ENCODE peak calls at places on chromosome 1, in eight cellular contexts. H, V, O, G, P, T, Z and N are unnamed samples.

GRCh38 chr1:94804442-94804837 is 15.7 kb upstream of the SLC44A3 start:
- DNase-seq in T (no peak), Z (no peak), P (no peak), G (no peak), H (no peak), O (no peak), V (no peak), N (no peak)

GRCh38 chr1:22567176-22567575 is 3.9 kb downstream of the EPHA8 start:
- DNase-seq in O (no peak), G (no peak), Z (no peak), T (no peak), P (no peak), H (no peak), V (no peak), N (no peak)

GRCh38 chr1:236235116-236235515 is 46.6 kb downstream of the ERO1B start:
- DNase-seq in Z (no peak), G (no peak), T (no peak), P (no peak), V (no peak), H (no peak), O (no peak), N (no peak)

GRCh38 chr1:180151508-180151907 is 3.2 kb upstream of the QSOX1 start:
- DNase-seq in G (no peak), O (no peak), T (no peak), V (no peak), H (no peak), Z (no peak), P (no peak), N (no peak)

GRCh38 chr1:48610628-48611542 is 138.9 kb upstream of the SPATA6 start:
- DNase-seq in G (no peak), P (no peak), Z (peak; percentile 64), T (peak; percentile 68), O (no peak), H (no peak), V (no peak), N (peak; percentile 76)

GRCh38 chr1:189274267-189274666 is 1203.4 kb downstream of the BRINP3 start:
- DNase-seq in P (no peak), O (no peak), G (no peak), T (no peak), H (no peak), V (no peak), Z (no peak), N (no peak)

GRCh38 chr1:219834247-219834917 is 94.0 kb downstream of the SLC30A10 start:
- DNase-seq in T (no peak), H (no peak), Z (no peak), P (no peak), O (no peak), G (no peak), V (no peak), N (no peak)

GRCh38 chr1:172533511-172534116 is 664 bp downstream of the SUCO start:
- DNase-seq in H (no peak), Z (peak; percentile 68), P (peak; percentile 65), V (no peak), O (no peak), T (peak; percentile 59), G (peak; percentile 81), N (peak; percentile 41)

GRCh38 chr1:167454304-167454928 is 63.9 kb downstream of the CD247 start:
- DNase-seq in V (no peak), P (peak; percentile 44), O (no peak), G (no peak), H (no peak), T (peak; percentile 52), Z (peak; percentile 15), N (no peak)

GRCh38 chr1:10107985-10108663 is 75.4 kb downstream of the UBE4B start:
- DNase-seq in P (no peak), O (no peak), H (peak; percentile 91), Z (no peak), V (no peak), T (peak; percentile 59), G (no peak), N (no peak)

GRCh38 chr1:232620356-232620841 is 9.5 kb downstream of the SIPA1L2 start:
- DNase-seq in T (peak; percentile 81), G (no peak), Z (peak; percentile 85), O (no peak), V (peak; percentile 44), P (peak; percentile 74), H (no peak), N (no peak)

GRCh38 chr1:180931529-180931928 is 18.8 kb downstream of the KIAA1614 start:
- DNase-seq in P (no peak), O (no peak), T (no peak), G (no peak), V (no peak), H (no peak), Z (no peak), N (no peak)

GRCh38 chr1:64917907-64918306 is 48.4 kb downstream of the JAK1 start:
- DNase-seq in O (no peak), G (no peak), Z (no peak), V (no peak), H (no peak), P (no peak), T (no peak), N (no peak)
- H3K4me1 ChIP-seq in O (no peaks in the 10 kb centered on the region), G (peaks cover 78% of the 10 kb centered on the region), Z (peaks cover 63% of the 10 kb centered on the region), V (peaks cover 38% of the 10 kb centered on the region), H (peaks cover 59% of the 10 kb centered on the region), P (peaks cover 7% of the 10 kb centered on the region), T (peaks cover 6% of the 10 kb centered on the region), N (peaks cover 28% of the 10 kb centered on the region)

GRCh38 chr1:151568626-151569088 is 28.5 kb downstream of the TUFT1 start:
- DNase-seq in T (no peak), O (no peak), G (no peak), V (no peak), P (no peak), H (no peak), Z (no peak), N (no peak)
- H3K4me1 ChIP-seq in T (no peaks in the 10 kb centered on the region), O (peaks cover 3% of the 10 kb centered on the region), G (no peaks in the 10 kb centered on the region), V (no peaks in the 10 kb centered on the region), P (no peaks in the 10 kb centered on the region), H (peaks cover 9% of the 10 kb centered on the region), Z (no peaks in the 10 kb centered on the region), N (no peaks in the 10 kb centered on the region)

DNA sequence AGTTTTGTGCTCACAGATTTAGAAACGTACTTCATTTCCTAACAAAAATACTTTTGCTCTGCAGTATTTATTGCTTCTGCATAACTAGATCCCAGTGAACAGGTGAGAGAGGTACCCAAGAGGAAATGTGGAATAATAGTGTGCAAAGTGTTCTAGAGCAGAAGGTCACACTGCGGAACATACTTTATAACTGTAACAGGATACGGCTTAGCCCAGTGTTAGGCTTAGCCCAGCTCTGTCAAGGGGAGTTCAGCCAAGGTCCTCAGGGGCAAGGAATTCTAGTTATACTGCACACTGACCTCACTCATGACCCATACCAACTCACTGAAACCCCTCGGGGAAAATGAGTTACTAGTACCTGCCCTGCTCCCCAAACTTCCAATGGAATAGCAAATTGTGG is 55.3 kb downstream of the PTPN14 start:
- DNase-seq in P (no peak), G (no peak), O (no peak), T (no peak), H (no peak), Z (no peak), V (no peak), N (no peak)
- H3K4me1 ChIP-seq in P (no peaks in the 10 kb centered on the region), G (peaks cover 3% of the 10 kb centered on the region), O (peaks cover 4% of the 10 kb centered on the region), T (peaks cover 9% of the 10 kb centered on the region), H (peaks cover 61% of the 10 kb centered on the region), Z (peaks cover 34% of the 10 kb centered on the region), V (peaks cover 4% of the 10 kb centered on the region), N (peaks cover 17% of the 10 kb centered on the region)

GRCh38 chr1:33656467-33656866 is 184.0 kb downstream of the ZSCAN20 start:
- DNase-seq in P (no peak), V (no peak), G (no peak), Z (no peak), H (no peak), O (no peak), T (no peak), N (no peak)
- H3K4me1 ChIP-seq in P (no peaks in the 10 kb centered on the region), V (no peaks in the 10 kb centered on the region), G (peaks cover 3% of the 10 kb centered on the region), Z (peaks cover 14% of the 10 kb centered on the region), H (no peaks in the 10 kb centered on the region), O (no peaks in the 10 kb centered on the region), T (no peaks in the 10 kb centered on the region), N (no peaks in the 10 kb centered on the region)

DNA sequence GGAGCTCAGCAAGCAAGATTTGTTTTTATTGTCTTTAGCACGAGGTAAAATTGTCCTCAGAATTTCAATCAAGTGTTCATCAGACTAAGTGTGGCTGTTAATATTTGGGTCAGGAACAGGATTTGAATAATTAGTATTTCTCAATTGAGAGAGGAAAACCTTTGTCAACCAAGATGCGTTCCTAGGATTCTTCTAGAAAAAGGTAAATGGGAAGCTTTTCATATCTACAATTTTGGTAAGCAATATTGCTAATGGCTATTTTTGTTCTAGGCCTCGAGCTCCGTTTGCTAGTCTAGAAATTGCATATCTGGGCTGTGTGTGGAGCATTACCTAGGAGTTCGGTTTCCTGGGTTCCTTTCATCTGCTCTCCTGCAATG is 4.1 kb upstream of the PIGV start:
- DNase-seq in T (no peak), H (no peak), Z (no peak), V (no peak), P (no peak), O (no peak), G (no peak), N (no peak)
- H3K4me1 ChIP-seq in T (peaks cover 13% of the 10 kb centered on the region), H (peaks cover 52% of the 10 kb centered on the region), Z (peaks cover 54% of the 10 kb centered on the region), V (peaks cover 24% of the 10 kb centered on the region), P (peaks cover 11% of the 10 kb centered on the region), O (peaks cover 11% of the 10 kb centered on the region), G (peaks cover 65% of the 10 kb centered on the region), N (peaks cover 35% of the 10 kb centered on the region)

DNA sequence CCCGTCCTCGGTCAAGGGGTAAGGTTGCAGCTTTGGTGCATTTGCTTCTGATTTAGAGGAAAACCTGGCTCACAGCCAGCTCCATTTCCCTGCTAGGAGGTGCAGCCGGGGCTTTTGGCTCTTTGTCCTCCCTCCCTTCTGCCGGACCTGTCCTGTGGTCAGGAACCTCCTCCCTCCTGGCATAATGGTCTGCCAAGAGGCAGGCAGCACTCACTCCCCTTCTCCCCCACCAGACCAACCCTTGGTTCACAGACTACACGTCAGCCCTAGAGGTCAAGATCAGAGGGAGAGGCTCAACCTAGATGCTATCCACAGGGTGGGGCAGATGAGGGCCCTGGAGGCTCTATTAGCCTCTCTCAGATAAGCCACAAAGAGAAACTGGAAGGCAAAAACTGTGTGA is 64.9 kb downstream of the PLXNA2 start:
- DNase-seq in P (peak; percentile 70), V (no peak), T (peak; percentile 43), Z (no peak), G (no peak), H (no peak), O (no peak), N (no peak)
- H3K4me1 ChIP-seq in P (no peaks in the 10 kb centered on the region), V (peaks cover 26% of the 10 kb centered on the region), T (peaks cover 30% of the 10 kb centered on the region), Z (peaks cover 28% of the 10 kb centered on the region), G (peaks cover 10% of the 10 kb centered on the region), H (peaks cover 13% of the 10 kb centered on the region), O (peaks cover 51% of the 10 kb centered on the region), N (peaks cover 34% of the 10 kb centered on the region)

GRCh38 chr1:186768906-186769305 is 59.8 kb upstream of the PLA2G4A start:
- DNase-seq in G (no peak), V (no peak), H (no peak), Z (no peak), P (no peak), T (no peak), O (no peak), N (no peak)
- H3K4me1 ChIP-seq in G (no peaks in the 10 kb centered on the region), V (no peaks in the 10 kb centered on the region), H (no peaks in the 10 kb centered on the region), Z (no peaks in the 10 kb centered on the region), P (no peaks in the 10 kb centered on the region), T (no peaks in the 10 kb centered on the region), O (no peaks in the 10 kb centered on the region), N (no peaks in the 10 kb centered on the region)

GRCh38 chr1:154972213-154972516 is 1.6 kb upstream of the SHC1 start:
- DNase-seq in T (no peak), P (no peak), H (no peak), O (no peak), V (no peak), G (no peak), Z (no peak), N (no peak)
- H3K4me1 ChIP-seq in T (peaks cover 11% of the 10 kb centered on the region), P (peaks cover 6% of the 10 kb centered on the region), H (peaks cover 62% of the 10 kb centered on the region), O (peaks cover 29% of the 10 kb centered on the region), V (peaks cover 12% of the 10 kb centered on the region), G (peaks cover 77% of the 10 kb centered on the region), Z (peaks cover 59% of the 10 kb centered on the region), N (peaks cover 24% of the 10 kb centered on the region)